ENCODE peak calls at places on chromosome 4, in ten cellular contexts. J is GM13977, H is uterus, K is osteocyte, I is OCI-LY7, P is fibroblast of mammary gland, Y is neural crest cell, N is ascending aorta, Z is choroid plexus epithelial cell, U is mucosa of descending colon. V is an unnamed sample.

GRCh38 chr4:62193726-62194125 is 993.6 kb downstream of the ADGRL3 start:
- DNase-seq in J (no peak), H (no peak), K (no peak), I (no peak), P (no peak), Y (no peak), N (no peak), Z (peak), U (no peak), V (no peak)

GRCh38 chr4:105350859-105351494 is 122.9 kb downstream of the PPA2 start:
- DNase-seq in J (no peak), H (no peak), K (no peak), I (no peak), P (peak), Y (no peak), N (no peak), Z (no peak), U (no peak), V (peak)

GRCh38 chr4:123666486-123666885 is 269.9 kb downstream of the SPRY1 start:
- DNase-seq in J (no peak), H (no peak), K (no peak), I (no peak), P (no peak), Y (no peak), N (no peak), Z (no peak), U (no peak), V (no peak)

GRCh38 chr4:122341906-122342305 is 36.9 kb upstream of the ADAD1 start:
- DNase-seq in J (no peak), H (no peak), K (no peak), I (no peak), P (peak), Y (no peak), N (no peak), Z (peak), U (no peak), V (peak)

GRCh38 chr4:88522702-88523324 is 763 bp downstream of the PYURF start:
- DNase-seq in J (peak), H (peak), K (no peak), I (peak), P (peak), Y (peak), N (peak), Z (peak), U (peak), V (peak)

GRCh38 chr4:10087152-10087791 is 29.3 kb downstream of the WDR1 start:
- DNase-seq in J (no peak), H (no peak), K (no peak), I (no peak), P (no peak), Y (no peak), N (no peak), Z (no peak), U (no peak), V (no peak)

GRCh38 chr4:48602222-48602621 is 112.2 kb downstream of the ZAR1 start:
- DNase-seq in J (no peak), H (no peak), K (no peak), I (no peak), P (peak), Y (no peak), N (no peak), Z (peak), U (no peak), V (peak)

GRCh38 chr4:186068581-186069402 is at the start of gene TLR3:
- DNase-seq in J (no peak), H (no peak), K (no peak), I (peak), P (peak), Y (no peak), N (no peak), Z (peak), U (peak), V (peak)

GRCh38 chr4:10354225-10354624 is 103.0 kb downstream of the ZNF518B start:
- DNase-seq in J (no peak), H (no peak), K (no peak), I (no peak), P (no peak), Y (no peak), N (no peak), Z (no peak), U (peak), V (no peak)

GRCh38 chr4:168480991-168481588 is 798 bp upstream of the DDX60L start:
- DNase-seq in J (peak), H (no peak), K (no peak), I (peak), P (peak), Y (no peak), N (no peak), Z (peak), U (peak), V (peak)

GRCh38 chr4:138562544-138562961 is 320.4 kb upstream of the SLC7A11 start:
- DNase-seq in J (peak), H (no peak), K (no peak), I (no peak), P (peak), Y (no peak), N (no peak), Z (peak), U (no peak), V (peak)

GRCh38 chr4:167117273-167117672 is 117.0 kb downstream of the SPOCK3 start:
- DNase-seq in J (no peak), H (no peak), K (no peak), I (no peak), P (no peak), Y (no peak), N (no peak), Z (no peak), U (no peak), V (no peak)

GRCh38 chr4:74531952-74532794 is 87.2 kb downstream of the AREG start:
- DNase-seq in J (peak), H (no peak), K (no peak), I (peak), P (peak), Y (no peak), N (no peak), Z (peak), U (peak), V (peak)

GRCh38 chr4:183416878-183417277 is 27.6 kb upstream of the CDKN2AIP start:
- DNase-seq in J (no peak), H (no peak), K (no peak), I (no peak), P (no peak), Y (no peak), N (no peak), Z (no peak), U (no peak), V (no peak)

GRCh38 chr4:41877020-41877796 is 58.0 kb upstream of the TMEM33 start:
- DNase-seq in J (no peak), H (no peak), K (no peak), I (no peak), P (no peak), Y (no peak), N (no peak), Z (no peak), U (no peak), V (no peak)

GRCh38 chr4:41874873-41875272 is 60.4 kb upstream of the TMEM33 start:
- DNase-seq in J (no peak), H (no peak), K (no peak), I (no peak), P (no peak), Y (no peak), N (no peak), Z (no peak), U (no peak), V (no peak)

GRCh38 chr4:41878170-41878941 is 56.9 kb upstream of the TMEM33 start:
- DNase-seq in J (no peak), H (no peak), K (no peak), I (no peak), P (no peak), Y (no peak), N (no peak), Z (no peak), U (no peak), V (no peak)

GRCh38 chr4:41873380-41874295 is 61.6 kb upstream of the TMEM33 start:
- DNase-seq in J (no peak), H (no peak), K (no peak), I (no peak), P (no peak), Y (no peak), N (no peak), Z (no peak), U (no peak), V (no peak)

GRCh38 chr4:41874398-41874797 is 60.8 kb upstream of the TMEM33 start:
- DNase-seq in J (no peak), H (no peak), K (no peak), I (no peak), P (no peak), Y (no peak), N (no peak), Z (no peak), U (no peak), V (no peak)
- TF ChIP-seq CTCF in J (no peak), H (no peak), K (no peak), I (no peak), P (no peak), Y (no peak), N (no peak), Z (no peak), U (no peak), V (no peak)

DNA sequence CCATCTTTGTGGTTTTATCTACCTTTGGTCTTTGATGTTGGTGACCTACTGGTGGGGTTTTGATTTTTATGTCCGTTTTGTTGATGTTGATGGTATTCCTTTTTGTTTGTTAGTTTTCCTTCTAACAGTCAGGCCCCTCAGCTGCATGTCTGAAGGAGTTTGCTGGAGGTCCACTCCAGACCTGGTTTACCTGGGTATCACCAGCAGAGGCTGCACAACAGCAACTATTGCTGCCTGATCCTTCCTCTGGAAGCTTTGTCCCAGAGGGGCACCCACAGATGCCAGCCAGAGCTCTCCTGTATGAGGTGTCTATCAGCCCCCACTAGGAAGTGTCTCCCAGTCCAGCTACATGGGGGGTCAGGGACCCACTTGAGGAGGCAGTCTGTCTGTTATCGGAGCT is 199.3 kb upstream of the WDFY3 start:
- DNase-seq in J (no peak), H (no peak), K (no peak), I (no peak), P (no peak), Y (no peak), N (no peak), Z (no peak), U (no peak), V (no peak)
- TF ChIP-seq CTCF in J (no peak), H (no peak), K (no peak), I (no peak), P (no peak), Y (no peak), N (no peak), Z (no peak), U (no peak), V (no peak)

DNA sequence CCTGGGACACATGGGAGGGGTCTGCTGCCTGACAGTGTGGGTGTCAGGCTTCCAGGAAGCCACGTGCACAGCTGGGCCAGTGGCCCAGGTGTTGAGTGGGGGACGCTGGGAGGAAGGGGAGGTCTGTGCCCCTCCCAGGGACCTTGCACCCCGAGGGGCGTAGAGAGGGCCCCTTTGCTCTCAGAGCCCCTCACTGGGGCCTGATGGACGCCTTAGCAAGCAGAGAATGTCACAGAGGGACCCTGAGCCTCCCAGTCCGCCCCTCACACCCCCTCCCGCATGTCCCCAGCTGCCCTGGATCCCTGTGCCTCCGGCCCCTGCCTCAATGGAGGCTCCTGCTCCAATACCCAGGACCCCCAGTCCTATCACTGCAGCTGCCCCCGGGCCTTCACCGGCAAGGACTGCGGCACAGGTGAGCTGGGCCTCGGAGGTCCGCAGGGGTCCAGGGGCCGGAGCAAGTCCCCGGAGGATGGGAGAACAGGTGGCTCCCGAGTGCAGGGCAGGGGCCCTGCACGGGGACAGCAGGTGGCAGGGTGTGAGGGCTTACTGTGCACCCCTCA is 2.1 kb downstream of the HGFAC start:
- DNase-seq in J (no peak), H (no peak), K (no peak), I (no peak), P (no peak), Y (no peak), N (no peak), Z (no peak), U (no peak), V (no peak)
- TF ChIP-seq CTCF in J (no peak), H (no peak), K (no peak), I (peak), P (no peak), Y (no peak), N (no peak), Z (no peak), U (no peak), V (no peak)

DNA sequence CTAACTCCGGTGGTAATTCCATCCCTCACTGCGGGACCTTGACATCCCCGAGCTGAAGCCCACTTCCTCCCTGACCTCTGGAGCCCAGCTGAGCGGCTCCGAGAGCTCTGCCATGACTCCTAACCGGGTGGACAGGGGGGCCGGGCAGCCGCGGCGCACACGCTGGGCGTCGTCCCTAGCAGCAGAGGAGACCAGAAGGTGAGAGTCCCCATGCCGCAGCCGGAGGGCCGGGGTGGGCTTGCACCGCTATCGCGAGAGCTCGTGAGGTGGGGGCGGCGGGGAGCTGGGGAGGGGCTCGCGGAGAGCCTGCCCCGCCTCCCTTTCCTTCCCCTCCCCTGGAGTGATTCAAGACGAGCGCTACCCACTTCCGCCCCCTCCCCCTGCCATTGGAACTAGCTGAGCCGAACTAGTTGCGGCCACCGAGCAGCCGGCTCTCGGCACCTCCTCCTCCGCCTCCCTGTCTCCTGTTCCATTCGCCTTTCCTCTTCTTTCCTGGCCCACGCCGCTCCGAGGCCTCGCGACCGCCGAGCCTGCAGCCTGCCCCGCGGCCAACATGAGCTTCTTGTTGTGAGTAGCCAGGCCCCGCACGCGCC is at the start of gene MOB1B:
- DNase-seq in J (peak), H (peak), K (peak), I (peak), P (peak), Y (peak), N (peak), Z (peak), U (peak), V (peak)
- TF ChIP-seq CTCF in J (no peak), H (peak), K (peak), I (peak), P (no peak), Y (peak), N (peak), Z (peak), U (no peak), V (peak)